ENCODE peak calls at places on chromosomes 3 and 15, in six cellular contexts. One of them, this sample, is unnamed.
A peak's percentile ranks its signal among the peaks of the same experiment; 100 is the strongest.

GRCh38 chr3:129723558-129724324 is 117.3 kb upstream of the PLXND1 start:
- DNase-seq in PC-3: no peak
- DNase-seq in RWPE1: peak; percentile 48
- DNase-seq in cardiac muscle cell: peak; percentile 94
- DNase-seq in body of pancreas: peak; percentile 20
- DNase-seq in A549: no peak
- DNase-seq in this sample: no peak

GRCh38 chr3:165336786-165337185 is 140.6 kb upstream of the SLITRK3 start:
- DNase-seq in PC-3: peak; percentile 13
- DNase-seq in RWPE1: no peak
- DNase-seq in cardiac muscle cell: peak; percentile 0
- DNase-seq in body of pancreas: no peak
- DNase-seq in A549: no peak
- DNase-seq in this sample: no peak

GRCh38 chr3:11650391-11650790 is 6.7 kb upstream of the VGLL4 start:
- DNase-seq in PC-3: no peak
- DNase-seq in RWPE1: no peak
- DNase-seq in cardiac muscle cell: no peak
- DNase-seq in body of pancreas: no peak
- DNase-seq in A549: no peak
- DNase-seq in this sample: no peak

GRCh38 chr3:70531063-70531657 is 218.7 kb upstream of the MDFIC2 start:
- DNase-seq in PC-3: peak; percentile 26
- DNase-seq in RWPE1: peak; percentile 24
- DNase-seq in cardiac muscle cell: peak; percentile 60
- DNase-seq in body of pancreas: no peak
- DNase-seq in A549: peak; percentile 21
- DNase-seq in this sample: no peak

GRCh38 chr3:177615015-177615414 is 417.7 kb upstream of the TBL1XR1 start:
- DNase-seq in PC-3: peak; percentile 97
- DNase-seq in RWPE1: peak; percentile 46
- DNase-seq in cardiac muscle cell: peak; percentile 99
- DNase-seq in body of pancreas: peak; percentile 75
- DNase-seq in A549: no peak
- DNase-seq in this sample: no peak

GRCh38 chr3:60080648-60081047 is 1030.8 kb upstream of the CFAP20DC start:
- DNase-seq in PC-3: no peak
- DNase-seq in RWPE1: no peak
- DNase-seq in cardiac muscle cell: no peak
- DNase-seq in body of pancreas: no peak
- DNase-seq in A549: no peak
- DNase-seq in this sample: no peak

GRCh38 chr15:88247914-88248313 is 8.6 kb downstream of the NTRK3 start:
- DNase-seq in PC-3: no peak
- DNase-seq in RWPE1: no peak
- DNase-seq in cardiac muscle cell: no peak
- DNase-seq in body of pancreas: no peak
- DNase-seq in A549: no peak
- DNase-seq in this sample: no peak

GRCh38 chr15:60745469-60745971 is 266.6 kb upstream of the ICE2 start:
- DNase-seq in PC-3: no peak
- DNase-seq in RWPE1: no peak
- DNase-seq in cardiac muscle cell: peak; percentile 68
- DNase-seq in body of pancreas: peak; percentile 19
- DNase-seq in A549: no peak
- DNase-seq in this sample: peak; percentile 94

GRCh38 chr15:49495993-49496747 is 73.1 kb downstream of the FGF7 start:
- DNase-seq in PC-3: peak; percentile 60
- DNase-seq in RWPE1: no peak
- DNase-seq in cardiac muscle cell: peak; percentile 67
- DNase-seq in body of pancreas: no peak
- DNase-seq in A549: no peak
- DNase-seq in this sample: no peak

GRCh38 chr3:52939600-52939999 is 42.3 kb upstream of the STIMATE start:
- DNase-seq in PC-3: no peak
- DNase-seq in RWPE1: no peak
- DNase-seq in cardiac muscle cell: no peak
- DNase-seq in body of pancreas: no peak
- DNase-seq in A549: no peak
- DNase-seq in this sample: no peak

GRCh38 chr15:82894971-82895520 is 57.5 kb downstream of the HOMER2 start:
- DNase-seq in PC-3: no peak
- DNase-seq in RWPE1: no peak
- DNase-seq in cardiac muscle cell: no peak
- DNase-seq in body of pancreas: no peak
- DNase-seq in A549: no peak
- DNase-seq in this sample: no peak

GRCh38 chr3:82143661-82144405 is 382.4 kb upstream of the GBE1 start:
- DNase-seq in PC-3: no peak
- DNase-seq in RWPE1: peak; percentile 24
- DNase-seq in cardiac muscle cell: no peak
- DNase-seq in body of pancreas: no peak
- DNase-seq in A549: no peak
- DNase-seq in this sample: no peak

GRCh38 chr15:48281674-48282073 is 49.6 kb upstream of the DUT start:
- DNase-seq in PC-3: no peak
- DNase-seq in RWPE1: no peak
- DNase-seq in cardiac muscle cell: no peak
- DNase-seq in body of pancreas: no peak
- DNase-seq in A549: no peak
- DNase-seq in this sample: no peak

GRCh38 chr3:159604151-159604581 is 384.5 kb upstream of the IL12A start:
- DNase-seq in PC-3: peak; percentile 52
- DNase-seq in RWPE1: peak; percentile 13
- DNase-seq in cardiac muscle cell: peak; percentile 55
- DNase-seq in body of pancreas: no peak
- DNase-seq in A549: no peak
- DNase-seq in this sample: no peak

GRCh38 chr3:113499081-113499480 is 15.9 kb downstream of the SPICE1 start:
- DNase-seq in PC-3: no peak
- DNase-seq in RWPE1: no peak
- DNase-seq in cardiac muscle cell: no peak
- DNase-seq in body of pancreas: no peak
- DNase-seq in A549: no peak
- DNase-seq in this sample: no peak

GRCh38 chr15:73709671-73710070 is 25.5 kb downstream of the CD276 start:
- DNase-seq in PC-3: no peak
- DNase-seq in RWPE1: no peak
- DNase-seq in cardiac muscle cell: no peak
- DNase-seq in body of pancreas: no peak
- DNase-seq in A549: no peak
- DNase-seq in this sample: no peak

GRCh38 chr15:39834256-39834655 is 51.6 kb upstream of the FSIP1 start:
- DNase-seq in PC-3: peak; percentile 36
- DNase-seq in RWPE1: no peak
- DNase-seq in cardiac muscle cell: peak; percentile 35
- DNase-seq in body of pancreas: no peak
- DNase-seq in A549: no peak
- DNase-seq in this sample: no peak

DNA sequence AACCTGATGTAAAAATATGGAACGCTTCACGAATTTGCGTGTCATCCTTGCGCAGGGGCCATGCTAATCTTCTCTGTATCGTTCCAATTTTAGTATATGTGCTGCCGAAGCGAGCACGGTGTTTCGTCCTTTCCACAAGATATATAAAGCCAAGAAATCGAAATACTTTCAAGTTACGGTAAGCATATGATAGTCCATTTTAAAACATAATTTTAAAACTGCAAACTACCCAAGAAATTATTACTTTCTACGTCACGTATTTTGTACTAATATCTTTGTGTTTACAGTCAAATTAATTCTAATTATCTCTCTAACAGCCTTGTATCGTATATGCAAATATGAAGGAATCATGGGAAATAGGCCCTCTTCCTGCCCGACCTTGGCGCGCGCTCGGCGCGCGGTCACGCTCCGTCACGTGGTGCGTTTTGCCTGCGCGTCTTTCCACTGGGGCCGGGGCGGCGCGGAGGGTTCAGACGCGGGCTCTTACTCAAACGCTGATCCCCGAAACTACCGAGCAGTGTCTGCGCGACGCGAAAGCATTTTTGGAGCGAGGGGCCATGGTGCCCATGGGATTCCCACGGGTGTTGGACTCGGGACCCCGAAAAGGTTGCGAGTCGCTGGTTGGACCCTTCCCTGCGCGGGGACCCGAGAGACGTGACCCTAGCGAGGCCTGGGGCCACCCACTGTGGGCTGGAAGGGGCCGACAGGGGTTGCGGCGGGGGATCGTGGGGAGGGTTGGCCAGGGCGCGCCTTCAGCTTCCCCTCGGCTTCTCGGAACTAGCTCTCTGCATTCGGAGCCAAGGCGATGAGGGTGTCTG is at the start of gene RNU6-1:
- DNase-seq in PC-3: peak; percentile 84
- DNase-seq in RWPE1: peak; percentile 95
- DNase-seq in cardiac muscle cell: peak; percentile 95
- DNase-seq in body of pancreas: peak; percentile 92
- DNase-seq in A549: peak; percentile 98
- DNase-seq in this sample: no peak
- H3K27ac ChIP-seq in PC-3: peak within 1 kb of the TSS; percentile 29
- H3K27ac ChIP-seq in RWPE1: peak within 1 kb of the TSS; percentile 89
- H3K27ac ChIP-seq in cardiac muscle cell: peak within 1 kb of the TSS; percentile 90
- H3K27ac ChIP-seq in body of pancreas: peak within 1 kb of the TSS; percentile 98
- H3K27ac ChIP-seq in A549: peak within 1 kb of the TSS; percentile 87
- H3K27ac ChIP-seq in this sample: peak within 1 kb of the TSS; percentile 99

GRCh38 chr3:112320698-112321097 is 12.3 kb upstream of the CD200 start:
- DNase-seq in PC-3: no peak
- DNase-seq in RWPE1: no peak
- DNase-seq in cardiac muscle cell: no peak
- DNase-seq in body of pancreas: no peak
- DNase-seq in A549: no peak
- DNase-seq in this sample: no peak
- TF ChIP-seq CTCF in PC-3: no peak
- TF ChIP-seq CTCF in RWPE1: no peak
- TF ChIP-seq CTCF in cardiac muscle cell: no peak
- TF ChIP-seq CTCF in body of pancreas: no peak
- TF ChIP-seq CTCF in A549: no peak
- TF ChIP-seq CTCF in this sample: no peak

DNA sequence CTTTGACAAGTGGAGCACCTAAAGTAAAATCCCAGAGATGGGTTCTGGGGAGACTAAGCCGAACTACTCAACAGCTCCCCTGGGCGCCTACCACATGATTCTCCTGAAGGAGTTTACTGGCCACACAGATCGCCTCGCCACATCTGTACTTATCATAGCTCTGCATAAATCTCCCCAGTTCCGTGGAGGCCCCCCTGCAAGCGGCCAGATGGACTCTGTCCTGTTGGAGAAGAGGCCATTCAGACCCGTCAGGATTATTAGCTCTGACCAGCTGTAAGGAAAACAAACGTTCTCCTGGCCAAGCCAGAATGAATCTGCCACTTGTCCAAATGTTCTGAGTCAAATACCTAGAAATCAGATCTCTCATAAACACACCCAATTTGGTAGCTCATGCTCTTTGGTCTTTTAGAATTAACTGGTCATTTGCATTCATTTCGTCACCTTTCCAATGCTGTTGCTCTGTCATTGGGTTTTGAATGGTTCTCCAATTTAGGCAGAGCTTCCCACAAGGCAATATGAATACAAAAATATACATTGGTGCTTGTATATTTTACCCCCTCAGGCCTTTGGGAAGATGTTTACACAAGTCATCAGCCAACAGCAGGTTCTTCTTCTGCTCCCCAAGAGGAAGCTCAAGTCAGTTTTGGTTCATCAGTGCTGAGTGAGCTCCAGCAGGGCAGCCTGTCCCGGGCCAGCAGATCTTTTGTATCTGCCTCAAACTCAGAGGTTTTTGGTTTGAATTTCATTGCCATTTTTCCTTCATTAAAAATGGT is 124.5 kb downstream of the THSD4 start:
- DNase-seq in PC-3: no peak
- DNase-seq in RWPE1: no peak
- DNase-seq in cardiac muscle cell: no peak
- DNase-seq in body of pancreas: no peak
- DNase-seq in A549: no peak
- DNase-seq in this sample: no peak
- H3K27ac ChIP-seq in PC-3: peak overlapping the region; percentile 92
- H3K27ac ChIP-seq in RWPE1: no peak overlapping the region
- H3K27ac ChIP-seq in cardiac muscle cell: no peak overlapping the region
- H3K27ac ChIP-seq in body of pancreas: no peak overlapping the region
- H3K27ac ChIP-seq in A549: peak overlapping the region; percentile 56
- H3K27ac ChIP-seq in this sample: no peak overlapping the region

DNA sequence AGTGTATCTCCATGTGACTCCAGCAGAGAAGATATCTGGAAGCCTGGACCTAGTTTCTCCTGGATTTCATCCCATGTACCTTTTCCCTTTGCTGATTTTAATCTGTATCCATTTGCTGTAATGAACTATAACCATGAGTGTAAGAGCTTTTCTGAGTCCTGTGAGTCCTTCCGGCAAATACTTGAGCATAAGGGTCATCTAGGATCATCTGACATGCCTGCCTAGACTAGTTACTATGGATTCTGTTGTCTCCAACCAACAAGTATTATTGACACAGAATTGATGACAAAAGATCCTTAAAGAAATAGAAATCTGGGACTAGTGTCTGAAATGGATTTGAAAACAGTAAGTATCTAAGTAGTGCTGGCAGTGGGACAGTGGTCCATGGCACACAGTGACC is 11.3 kb upstream of the UBE3A start:
- DNase-seq in PC-3: no peak
- DNase-seq in RWPE1: no peak
- DNase-seq in cardiac muscle cell: no peak
- DNase-seq in body of pancreas: no peak
- DNase-seq in A549: no peak
- DNase-seq in this sample: no peak
- TF ChIP-seq CTCF in PC-3: no peak
- TF ChIP-seq CTCF in RWPE1: no peak
- TF ChIP-seq CTCF in cardiac muscle cell: no peak
- TF ChIP-seq CTCF in body of pancreas: no peak
- TF ChIP-seq CTCF in A549: no peak
- TF ChIP-seq CTCF in this sample: no peak